ENCODE peak calls at places on chromosomes 6 and 20, in six cellular contexts. One of them, this sample, is unnamed.

GRCh38 chr20:5197847-5198650 is 71.2 kb downstream of the CDS2 start:
- DNase-seq in mammary epithelial cell: no peak
- DNase-seq in sigmoid colon: no peak
- DNase-seq in CD8-positive, alpha-beta T cell: no peak
- DNase-seq in lung: no peak
- DNase-seq in Karpas-422: no peak
- DNase-seq in this sample: no peak

GRCh38 chr20:11813106-11813890 is 104.4 kb upstream of the BTBD3 start:
- DNase-seq in mammary epithelial cell: no peak
- DNase-seq in sigmoid colon: no peak
- DNase-seq in CD8-positive, alpha-beta T cell: no peak
- DNase-seq in lung: no peak
- DNase-seq in Karpas-422: no peak
- DNase-seq in this sample: no peak

GRCh38 chr20:5696011-5696559 is 54.1 kb upstream of the SHLD1 start:
- DNase-seq in mammary epithelial cell: no peak
- DNase-seq in sigmoid colon: no peak
- DNase-seq in CD8-positive, alpha-beta T cell: no peak
- DNase-seq in lung: no peak
- DNase-seq in Karpas-422: no peak
- DNase-seq in this sample: no peak

GRCh38 chr6:137903933-137904821 is 37.1 kb downstream of the TNFAIP3 start:
- DNase-seq in mammary epithelial cell: peak; percentile 55
- DNase-seq in sigmoid colon: no peak
- DNase-seq in CD8-positive, alpha-beta T cell: no peak
- DNase-seq in lung: no peak
- DNase-seq in Karpas-422: no peak
- DNase-seq in this sample: no peak

GRCh38 chr6:83867527-83868161 is 8.2 kb downstream of the CYB5R4 start:
- DNase-seq in mammary epithelial cell: peak; percentile 95
- DNase-seq in sigmoid colon: no peak
- DNase-seq in CD8-positive, alpha-beta T cell: no peak
- DNase-seq in lung: peak; percentile 38
- DNase-seq in Karpas-422: peak; percentile 56
- DNase-seq in this sample: peak; percentile 47

GRCh38 chr20:11686900-11687543 is 230.7 kb upstream of the BTBD3 start:
- DNase-seq in mammary epithelial cell: peak; percentile 21
- DNase-seq in sigmoid colon: peak; percentile 59
- DNase-seq in CD8-positive, alpha-beta T cell: no peak
- DNase-seq in lung: no peak
- DNase-seq in Karpas-422: no peak
- DNase-seq in this sample: peak; percentile 69

GRCh38 chr6:2854394-2854982 is 12.8 kb upstream of the SERPINB1 start:
- DNase-seq in mammary epithelial cell: no peak
- DNase-seq in sigmoid colon: no peak
- DNase-seq in CD8-positive, alpha-beta T cell: no peak
- DNase-seq in lung: no peak
- DNase-seq in Karpas-422: no peak
- DNase-seq in this sample: peak; percentile 51

GRCh38 chr6:105606871-105607421 is 204.1 kb upstream of the PREP start:
- DNase-seq in mammary epithelial cell: peak; percentile 60
- DNase-seq in sigmoid colon: no peak
- DNase-seq in CD8-positive, alpha-beta T cell: no peak
- DNase-seq in lung: no peak
- DNase-seq in Karpas-422: no peak
- DNase-seq in this sample: no peak

GRCh38 chr6:11317885-11318771 is 85.7 kb upstream of the NEDD9 start:
- DNase-seq in mammary epithelial cell: peak; percentile 99
- DNase-seq in sigmoid colon: peak; percentile 85
- DNase-seq in CD8-positive, alpha-beta T cell: peak; percentile 17
- DNase-seq in lung: peak; percentile 38
- DNase-seq in Karpas-422: no peak
- DNase-seq in this sample: peak; percentile 62

GRCh38 chr6:110960014-110960390 is 1.5 kb downstream of the GTF3C6 start:
- DNase-seq in mammary epithelial cell: no peak
- DNase-seq in sigmoid colon: no peak
- DNase-seq in CD8-positive, alpha-beta T cell: no peak
- DNase-seq in lung: no peak
- DNase-seq in Karpas-422: no peak
- DNase-seq in this sample: no peak

GRCh38 chr20:41256516-41256915 is 61.0 kb downstream of the ZHX3 start:
- DNase-seq in mammary epithelial cell: no peak
- DNase-seq in sigmoid colon: no peak
- DNase-seq in CD8-positive, alpha-beta T cell: no peak
- DNase-seq in lung: no peak
- DNase-seq in Karpas-422: no peak
- DNase-seq in this sample: no peak

GRCh38 chr6:25882066-25882496 is 8.0 kb upstream of the SLC17A3 start:
- DNase-seq in mammary epithelial cell: no peak
- DNase-seq in sigmoid colon: no peak
- DNase-seq in CD8-positive, alpha-beta T cell: no peak
- DNase-seq in lung: no peak
- DNase-seq in Karpas-422: peak; percentile 42
- DNase-seq in this sample: peak; percentile 89

GRCh38 chr6:85580878-85581267 is 12.8 kb downstream of the SNX14 start:
- DNase-seq in mammary epithelial cell: peak; percentile 25
- DNase-seq in sigmoid colon: no peak
- DNase-seq in CD8-positive, alpha-beta T cell: no peak
- DNase-seq in lung: no peak
- DNase-seq in Karpas-422: no peak
- DNase-seq in this sample: peak; percentile 73

GRCh38 chr6:25922301-25922700 is 8.2 kb downstream of the SLC17A2 start:
- DNase-seq in mammary epithelial cell: no peak
- DNase-seq in sigmoid colon: no peak
- DNase-seq in CD8-positive, alpha-beta T cell: no peak
- DNase-seq in lung: no peak
- DNase-seq in Karpas-422: no peak
- DNase-seq in this sample: no peak

GRCh38 chr20:49505518-49505917 is 23.1 kb upstream of the KCNB1 start:
- DNase-seq in mammary epithelial cell: no peak
- DNase-seq in sigmoid colon: peak; percentile 77
- DNase-seq in CD8-positive, alpha-beta T cell: no peak
- DNase-seq in lung: no peak
- DNase-seq in Karpas-422: no peak
- DNase-seq in this sample: peak; percentile 87

GRCh38 chr20:64228751-64229518 is 26.6 kb upstream of the PCMTD2 start:
- DNase-seq in mammary epithelial cell: no peak
- DNase-seq in sigmoid colon: no peak
- DNase-seq in CD8-positive, alpha-beta T cell: no peak
- DNase-seq in lung: no peak
- DNase-seq in Karpas-422: no peak
- DNase-seq in this sample: no peak

GRCh38 chr6:56505861-56506260 is 136.8 kb downstream of the DST start:
- DNase-seq in mammary epithelial cell: no peak
- DNase-seq in sigmoid colon: no peak
- DNase-seq in CD8-positive, alpha-beta T cell: no peak
- DNase-seq in lung: no peak
- DNase-seq in Karpas-422: no peak
- DNase-seq in this sample: no peak

GRCh38 chr6:55058682-55059081 is 115.6 kb upstream of the HCRTR2 start:
- DNase-seq in mammary epithelial cell: no peak
- DNase-seq in sigmoid colon: no peak
- DNase-seq in CD8-positive, alpha-beta T cell: no peak
- DNase-seq in lung: no peak
- DNase-seq in Karpas-422: no peak
- DNase-seq in this sample: no peak

GRCh38 chr20:19370076-19371075 is 157.9 kb downstream of the SLC24A3 start:
- DNase-seq in mammary epithelial cell: no peak
- DNase-seq in sigmoid colon: no peak
- DNase-seq in CD8-positive, alpha-beta T cell: no peak
- DNase-seq in lung: no peak
- DNase-seq in Karpas-422: no peak
- DNase-seq in this sample: no peak

GRCh38 chr20:4435671-4436070 is 286.0 kb upstream of the PRND start:
- DNase-seq in mammary epithelial cell: no peak
- DNase-seq in sigmoid colon: no peak
- DNase-seq in CD8-positive, alpha-beta T cell: no peak
- DNase-seq in lung: no peak
- DNase-seq in Karpas-422: no peak
- DNase-seq in this sample: no peak

GRCh38 chr6:6256881-6257280 is 63.6 kb downstream of the F13A1 start:
- DNase-seq in mammary epithelial cell: no peak
- DNase-seq in sigmoid colon: no peak
- DNase-seq in CD8-positive, alpha-beta T cell: no peak
- DNase-seq in lung: no peak
- DNase-seq in Karpas-422: no peak
- DNase-seq in this sample: no peak

GRCh38 chr6:73086726-73087125 is 138.6 kb downstream of the KHDC1L start:
- DNase-seq in mammary epithelial cell: no peak
- DNase-seq in sigmoid colon: no peak
- DNase-seq in CD8-positive, alpha-beta T cell: no peak
- DNase-seq in lung: no peak
- DNase-seq in Karpas-422: no peak
- DNase-seq in this sample: no peak

GRCh38 chr20:48995599-48995998 is 50.5 kb upstream of the CSE1L start:
- DNase-seq in mammary epithelial cell: no peak
- DNase-seq in sigmoid colon: no peak
- DNase-seq in CD8-positive, alpha-beta T cell: no peak
- DNase-seq in lung: no peak
- DNase-seq in Karpas-422: no peak
- DNase-seq in this sample: no peak

GRCh38 chr6:100455230-100456124 is 9.2 kb downstream of the SIM1 start:
- DNase-seq in mammary epithelial cell: no peak
- DNase-seq in sigmoid colon: no peak
- DNase-seq in CD8-positive, alpha-beta T cell: no peak
- DNase-seq in lung: no peak
- DNase-seq in Karpas-422: no peak
- DNase-seq in this sample: peak; percentile 85

GRCh38 chr6:87391334-87391733 is 16.4 kb upstream of the CFAP206 start:
- DNase-seq in mammary epithelial cell: peak; percentile 34
- DNase-seq in sigmoid colon: no peak
- DNase-seq in CD8-positive, alpha-beta T cell: no peak
- DNase-seq in lung: no peak
- DNase-seq in Karpas-422: peak; percentile 80
- DNase-seq in this sample: peak; percentile 85

GRCh38 chr6:3471711-3472110 is 14.9 kb upstream of the SLC22A23 start:
- DNase-seq in mammary epithelial cell: peak; percentile 39
- DNase-seq in sigmoid colon: no peak
- DNase-seq in CD8-positive, alpha-beta T cell: no peak
- DNase-seq in lung: no peak
- DNase-seq in Karpas-422: peak; percentile 35
- DNase-seq in this sample: peak; percentile 60

GRCh38 chr6:1001655-1002349 is 308.9 kb upstream of the EXOC2 start:
- DNase-seq in mammary epithelial cell: no peak
- DNase-seq in sigmoid colon: no peak
- DNase-seq in CD8-positive, alpha-beta T cell: no peak
- DNase-seq in lung: no peak
- DNase-seq in Karpas-422: no peak
- DNase-seq in this sample: no peak
- H3K4me1 ChIP-seq in mammary epithelial cell: no peaks in the 10 kb centered on the region
- H3K4me1 ChIP-seq in sigmoid colon: no peaks in the 10 kb centered on the region
- H3K4me1 ChIP-seq in CD8-positive, alpha-beta T cell: no peaks in the 10 kb centered on the region
- H3K4me1 ChIP-seq in lung: no peaks in the 10 kb centered on the region
- H3K4me1 ChIP-seq in Karpas-422: no peaks in the 10 kb centered on the region
- H3K4me1 ChIP-seq in this sample: no peaks in the 10 kb centered on the region

DNA sequence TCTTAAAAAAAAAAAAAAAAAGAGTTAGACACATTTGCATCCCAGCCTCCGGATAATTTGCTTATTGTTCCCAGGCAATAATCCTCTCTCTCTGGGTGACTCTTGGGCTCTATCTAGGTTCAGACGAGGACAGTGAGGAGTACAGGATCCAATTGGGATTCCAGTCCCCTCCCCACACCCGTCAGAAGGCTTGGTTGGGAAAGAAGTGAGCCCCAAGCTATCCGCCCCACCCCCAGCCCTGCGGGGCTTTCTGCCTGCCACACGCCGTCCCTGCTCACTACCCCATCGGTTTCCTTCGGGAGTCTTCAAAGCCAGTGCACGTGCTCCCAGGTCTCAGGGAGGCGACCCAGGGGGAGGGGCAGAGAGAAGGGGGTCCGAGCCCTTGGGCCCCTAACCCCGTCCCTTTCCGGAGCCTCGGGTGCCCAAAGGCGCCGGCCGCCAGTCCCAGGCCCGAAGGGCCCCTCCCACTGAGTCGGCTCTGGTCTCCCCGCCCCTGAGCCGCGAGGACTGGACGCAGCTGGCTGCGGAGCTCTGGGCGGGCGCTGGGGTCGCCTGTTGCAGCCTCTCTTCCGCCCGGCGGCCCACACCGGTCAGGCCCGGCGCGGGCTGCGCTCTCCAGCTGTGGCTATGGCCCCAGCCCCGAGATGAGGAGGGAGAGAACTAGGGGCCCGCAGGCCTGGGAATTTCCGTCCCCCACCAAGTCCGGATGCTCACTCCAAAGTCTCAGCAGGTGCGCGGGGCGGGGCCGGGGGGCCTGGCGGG is 2.5 kb downstream of the MYMX start:
- DNase-seq in mammary epithelial cell: no peak
- DNase-seq in sigmoid colon: peak; percentile 95
- DNase-seq in CD8-positive, alpha-beta T cell: no peak
- DNase-seq in lung: peak; percentile 75
- DNase-seq in Karpas-422: peak; percentile 78
- DNase-seq in this sample: peak; percentile 97
- H3K4me1 ChIP-seq in mammary epithelial cell: peaks cover 37% of the 10 kb centered on the region
- H3K4me1 ChIP-seq in sigmoid colon: no peaks in the 10 kb centered on the region
- H3K4me1 ChIP-seq in CD8-positive, alpha-beta T cell: peaks cover 25% of the 10 kb centered on the region
- H3K4me1 ChIP-seq in lung: peaks cover 20% of the 10 kb centered on the region
- H3K4me1 ChIP-seq in Karpas-422: peaks cover 38% of the 10 kb centered on the region
- H3K4me1 ChIP-seq in this sample: peaks cover 19% of the 10 kb centered on the region

GRCh38 chr6:16135078-16135477 is 6.2 kb downstream of the MYLIP start:
- DNase-seq in mammary epithelial cell: no peak
- DNase-seq in sigmoid colon: no peak
- DNase-seq in CD8-positive, alpha-beta T cell: no peak
- DNase-seq in lung: no peak
- DNase-seq in Karpas-422: no peak
- DNase-seq in this sample: no peak
- H3K4me1 ChIP-seq in mammary epithelial cell: peaks cover 23% of the 10 kb centered on the region
- H3K4me1 ChIP-seq in sigmoid colon: no peaks in the 10 kb centered on the region
- H3K4me1 ChIP-seq in CD8-positive, alpha-beta T cell: peaks cover 79% of the 10 kb centered on the region
- H3K4me1 ChIP-seq in lung: peaks cover 5% of the 10 kb centered on the region
- H3K4me1 ChIP-seq in Karpas-422: peaks cover 72% of the 10 kb centered on the region
- H3K4me1 ChIP-seq in this sample: peaks cover 21% of the 10 kb centered on the region

GRCh38 chr6:140636698-140637402 is 1262.4 kb upstream of the CITED2 start:
- DNase-seq in mammary epithelial cell: no peak
- DNase-seq in sigmoid colon: no peak
- DNase-seq in CD8-positive, alpha-beta T cell: no peak
- DNase-seq in lung: no peak
- DNase-seq in Karpas-422: peak; percentile 70
- DNase-seq in this sample: no peak

GRCh38 chr6:140644017-140644416 is 1269.6 kb upstream of the CITED2 start:
- DNase-seq in mammary epithelial cell: no peak
- DNase-seq in sigmoid colon: no peak
- DNase-seq in CD8-positive, alpha-beta T cell: no peak
- DNase-seq in lung: no peak
- DNase-seq in Karpas-422: no peak
- DNase-seq in this sample: no peak

GRCh38 chr6:140636237-140636636 is 1261.8 kb upstream of the CITED2 start:
- DNase-seq in mammary epithelial cell: no peak
- DNase-seq in sigmoid colon: no peak
- DNase-seq in CD8-positive, alpha-beta T cell: no peak
- DNase-seq in lung: no peak
- DNase-seq in Karpas-422: peak; percentile 54
- DNase-seq in this sample: no peak

DNA sequence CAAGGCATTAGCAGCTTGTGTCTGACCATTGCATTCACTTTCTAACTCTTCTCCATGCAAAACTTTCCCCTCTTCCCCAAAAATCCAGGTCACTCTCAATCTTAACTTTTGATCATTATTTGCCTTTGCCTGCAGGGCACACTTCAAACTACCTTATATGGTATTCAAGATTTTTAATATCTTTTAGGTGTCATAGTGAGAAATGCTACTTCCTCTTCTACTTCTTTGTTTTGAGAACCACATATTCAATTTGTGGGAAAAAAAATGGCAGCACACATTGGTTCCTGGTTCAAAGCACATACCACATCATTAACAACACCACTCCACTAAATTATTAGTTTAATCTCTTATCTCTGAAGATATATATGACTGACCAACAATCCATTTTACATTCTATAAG is 1267.0 kb upstream of the CITED2 start:
- DNase-seq in mammary epithelial cell: no peak
- DNase-seq in sigmoid colon: no peak
- DNase-seq in CD8-positive, alpha-beta T cell: no peak
- DNase-seq in lung: no peak
- DNase-seq in Karpas-422: no peak
- DNase-seq in this sample: no peak
- H3K4me1 ChIP-seq in mammary epithelial cell: no peaks in the 10 kb centered on the region
- H3K4me1 ChIP-seq in sigmoid colon: no peaks in the 10 kb centered on the region
- H3K4me1 ChIP-seq in CD8-positive, alpha-beta T cell: no peaks in the 10 kb centered on the region
- H3K4me1 ChIP-seq in lung: no peaks in the 10 kb centered on the region
- H3K4me1 ChIP-seq in Karpas-422: peaks cover 13% of the 10 kb centered on the region
- H3K4me1 ChIP-seq in this sample: no peaks in the 10 kb centered on the region

This sample was measured in endodermal cell.